ENCODE peak calls at places on chromosomes 2 and 18, in nine cellular contexts. One of them, this sample, is unnamed.
A peak's percentile ranks its signal among the peaks of the same experiment; 100 is the strongest.

GRCh38 chr18:3725100-3725499 is 275.1 kb downstream of the TGIF1 start:
- DNase-seq in choroid plexus epithelial cell: no peak
- DNase-seq in cardiac muscle cell: no peak
- DNase-seq in CD8-positive, alpha-beta T cell: no peak
- DNase-seq in Calu3: no peak
- DNase-seq in adrenal gland: no peak
- DNase-seq in stomach: no peak
- DNase-seq in osteocyte: no peak
- DNase-seq in MCF 10A: no peak
- DNase-seq in this sample: no peak

GRCh38 chr2:18251486-18251885 is 309.0 kb downstream of the RDH14 start:
- DNase-seq in MCF 10A: no peak
- DNase-seq in adrenal gland: no peak
- DNase-seq in CD8-positive, alpha-beta T cell: no peak
- DNase-seq in osteocyte: no peak
- DNase-seq in choroid plexus epithelial cell: no peak
- DNase-seq in cardiac muscle cell: no peak
- DNase-seq in Calu3: no peak
- DNase-seq in stomach: no peak
- DNase-seq in this sample: no peak

GRCh38 chr2:191045141-191045540 is 31.2 kb upstream of the STAT1 start:
- DNase-seq in choroid plexus epithelial cell: no peak
- DNase-seq in Calu3: no peak
- DNase-seq in MCF 10A: no peak
- DNase-seq in adrenal gland: no peak
- DNase-seq in stomach: no peak
- DNase-seq in CD8-positive, alpha-beta T cell: no peak
- DNase-seq in cardiac muscle cell: no peak
- DNase-seq in osteocyte: no peak
- DNase-seq in this sample: no peak

GRCh38 chr18:75173125-75173432 is 35.9 kb downstream of the PTGR3 start:
- DNase-seq in stomach: no peak
- DNase-seq in Calu3: no peak
- DNase-seq in adrenal gland: no peak
- DNase-seq in MCF 10A: no peak
- DNase-seq in cardiac muscle cell: no peak
- DNase-seq in choroid plexus epithelial cell: peak; percentile 33
- DNase-seq in osteocyte: no peak
- DNase-seq in CD8-positive, alpha-beta T cell: no peak
- DNase-seq in this sample: no peak

GRCh38 chr18:57730146-57730545 is 73.0 kb downstream of the ATP8B1 start:
- DNase-seq in choroid plexus epithelial cell: no peak
- DNase-seq in osteocyte: no peak
- DNase-seq in cardiac muscle cell: no peak
- DNase-seq in Calu3: no peak
- DNase-seq in MCF 10A: no peak
- DNase-seq in adrenal gland: no peak
- DNase-seq in CD8-positive, alpha-beta T cell: no peak
- DNase-seq in stomach: no peak
- DNase-seq in this sample: no peak

GRCh38 chr18:56479836-56480235 is 158.6 kb downstream of the TXNL1 start:
- DNase-seq in osteocyte: no peak
- DNase-seq in stomach: no peak
- DNase-seq in Calu3: no peak
- DNase-seq in CD8-positive, alpha-beta T cell: no peak
- DNase-seq in cardiac muscle cell: no peak
- DNase-seq in adrenal gland: no peak
- DNase-seq in choroid plexus epithelial cell: no peak
- DNase-seq in MCF 10A: no peak
- DNase-seq in this sample: no peak

GRCh38 chr2:80168801-80169200 is 135.8 kb downstream of the LRRTM1 start:
- DNase-seq in CD8-positive, alpha-beta T cell: no peak
- DNase-seq in cardiac muscle cell: no peak
- DNase-seq in choroid plexus epithelial cell: no peak
- DNase-seq in MCF 10A: no peak
- DNase-seq in Calu3: no peak
- DNase-seq in osteocyte: no peak
- DNase-seq in stomach: no peak
- DNase-seq in adrenal gland: no peak
- DNase-seq in this sample: no peak

GRCh38 chr2:55618649-55619055 is 1.2 kb upstream of the PPP4R3B start:
- DNase-seq in Calu3: peak; percentile 47
- DNase-seq in cardiac muscle cell: peak; percentile 54
- DNase-seq in osteocyte: no peak
- DNase-seq in stomach: peak; percentile 51
- DNase-seq in choroid plexus epithelial cell: peak; percentile 59
- DNase-seq in CD8-positive, alpha-beta T cell: peak; percentile 24
- DNase-seq in adrenal gland: peak; percentile 61
- DNase-seq in MCF 10A: peak; percentile 72
- DNase-seq in this sample: peak; percentile 31

GRCh38 chr2:171386627-171387026 is 47.2 kb downstream of the METTL8 start:
- DNase-seq in adrenal gland: no peak
- DNase-seq in osteocyte: no peak
- DNase-seq in CD8-positive, alpha-beta T cell: no peak
- DNase-seq in MCF 10A: no peak
- DNase-seq in cardiac muscle cell: no peak
- DNase-seq in Calu3: no peak
- DNase-seq in stomach: no peak
- DNase-seq in choroid plexus epithelial cell: no peak
- DNase-seq in this sample: no peak

GRCh38 chr2:65313126-65313953 is 85.7 kb downstream of the ACTR2 start:
- DNase-seq in choroid plexus epithelial cell: no peak
- DNase-seq in stomach: no peak
- DNase-seq in adrenal gland: no peak
- DNase-seq in MCF 10A: no peak
- DNase-seq in CD8-positive, alpha-beta T cell: no peak
- DNase-seq in Calu3: no peak
- DNase-seq in cardiac muscle cell: no peak
- DNase-seq in osteocyte: no peak
- DNase-seq in this sample: no peak

GRCh38 chr2:231012471-231012870 is 16.6 kb downstream of the SPATA3 start:
- DNase-seq in CD8-positive, alpha-beta T cell: no peak
- DNase-seq in osteocyte: no peak
- DNase-seq in Calu3: no peak
- DNase-seq in cardiac muscle cell: no peak
- DNase-seq in MCF 10A: no peak
- DNase-seq in stomach: no peak
- DNase-seq in choroid plexus epithelial cell: no peak
- DNase-seq in adrenal gland: no peak
- DNase-seq in this sample: no peak

GRCh38 chr2:204585930-204586329 is 40.7 kb downstream of the PARD3B start:
- DNase-seq in adrenal gland: no peak
- DNase-seq in MCF 10A: no peak
- DNase-seq in CD8-positive, alpha-beta T cell: no peak
- DNase-seq in cardiac muscle cell: no peak
- DNase-seq in choroid plexus epithelial cell: peak; percentile 59
- DNase-seq in stomach: no peak
- DNase-seq in osteocyte: no peak
- DNase-seq in Calu3: no peak
- DNase-seq in this sample: no peak

GRCh38 chr2:152336854-152337510 is 2.0 kb downstream of the FMNL2 start:
- DNase-seq in cardiac muscle cell: peak; percentile 17
- DNase-seq in stomach: peak; percentile 30
- DNase-seq in osteocyte: no peak
- DNase-seq in choroid plexus epithelial cell: peak; percentile 80
- DNase-seq in Calu3: peak; percentile 16
- DNase-seq in MCF 10A: peak; percentile 41
- DNase-seq in CD8-positive, alpha-beta T cell: no peak
- DNase-seq in adrenal gland: peak; percentile 44
- DNase-seq in this sample: no peak

DNA sequence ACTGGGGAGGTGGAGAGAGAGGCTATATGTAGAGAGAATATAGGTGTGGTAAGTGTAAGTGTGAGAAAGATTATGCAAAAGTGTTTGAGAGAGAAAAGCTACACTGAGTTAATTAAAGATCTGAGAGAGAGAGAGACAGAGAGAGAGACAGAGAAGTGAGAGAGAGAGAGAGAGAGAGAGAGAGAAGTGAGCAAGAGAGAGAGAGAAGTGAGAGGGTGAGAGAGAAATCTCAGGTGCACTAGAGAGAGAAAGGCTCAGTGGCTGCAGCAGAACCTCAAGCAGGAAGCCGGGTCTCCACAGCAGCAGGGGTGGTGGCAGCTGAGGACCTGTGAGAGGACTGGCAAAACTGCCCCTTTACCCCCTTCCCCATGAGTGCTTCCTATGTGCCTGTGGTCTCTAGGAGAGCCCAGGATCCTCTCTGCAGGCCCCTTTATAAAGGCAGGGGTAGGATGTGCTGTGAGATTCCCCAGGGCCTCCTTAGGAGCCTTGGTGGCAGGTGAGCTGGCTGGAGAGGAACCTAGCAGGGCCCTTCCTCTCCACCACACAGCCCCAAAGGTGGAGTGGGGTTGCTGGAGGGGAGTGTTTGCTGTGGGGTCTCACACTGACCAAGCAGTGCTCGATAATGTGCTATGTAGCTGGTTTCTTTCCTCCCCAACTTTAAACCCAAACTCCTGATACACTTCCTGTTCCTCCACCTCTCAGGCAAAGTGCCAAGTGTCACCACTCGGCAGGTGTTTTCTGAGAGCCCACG is 52.6 kb downstream of the SLC4A5 start:
- DNase-seq in Calu3: no peak
- DNase-seq in osteocyte: no peak
- DNase-seq in stomach: peak; percentile 48
- DNase-seq in MCF 10A: no peak
- DNase-seq in choroid plexus epithelial cell: no peak
- DNase-seq in CD8-positive, alpha-beta T cell: peak; percentile 30
- DNase-seq in cardiac muscle cell: peak; percentile 74
- DNase-seq in adrenal gland: no peak
- DNase-seq in this sample: peak; percentile 25
- TF ChIP-seq CTCF in Calu3: no peak
- TF ChIP-seq CTCF in osteocyte: no peak
- TF ChIP-seq CTCF in stomach: no peak
- TF ChIP-seq CTCF in MCF 10A: no peak
- TF ChIP-seq CTCF in choroid plexus epithelial cell: no peak
- TF ChIP-seq CTCF in CD8-positive, alpha-beta T cell: no peak
- TF ChIP-seq CTCF in cardiac muscle cell: no peak
- TF ChIP-seq CTCF in adrenal gland: no peak
- TF ChIP-seq CTCF in this sample: no peak

GRCh38 chr18:62976227-62976626 is 260.9 kb downstream of the PHLPP1 start:
- DNase-seq in stomach: peak; percentile 48
- DNase-seq in MCF 10A: peak; percentile 52
- DNase-seq in CD8-positive, alpha-beta T cell: no peak
- DNase-seq in cardiac muscle cell: no peak
- DNase-seq in adrenal gland: no peak
- DNase-seq in osteocyte: no peak
- DNase-seq in Calu3: peak; percentile 69
- DNase-seq in choroid plexus epithelial cell: no peak
- DNase-seq in this sample: no peak

GRCh38 chr18:62978251-62979049 is 263.1 kb downstream of the PHLPP1 start:
- DNase-seq in osteocyte: no peak
- DNase-seq in Calu3: no peak
- DNase-seq in choroid plexus epithelial cell: no peak
- DNase-seq in CD8-positive, alpha-beta T cell: no peak
- DNase-seq in stomach: no peak
- DNase-seq in adrenal gland: no peak
- DNase-seq in cardiac muscle cell: no peak
- DNase-seq in MCF 10A: no peak
- DNase-seq in this sample: no peak

GRCh38 chr18:62975785-62976184 is 260.4 kb downstream of the PHLPP1 start:
- DNase-seq in osteocyte: no peak
- DNase-seq in Calu3: no peak
- DNase-seq in MCF 10A: no peak
- DNase-seq in adrenal gland: no peak
- DNase-seq in stomach: no peak
- DNase-seq in cardiac muscle cell: no peak
- DNase-seq in CD8-positive, alpha-beta T cell: no peak
- DNase-seq in choroid plexus epithelial cell: no peak
- DNase-seq in this sample: no peak

GRCh38 chr18:62979172-62979571 is 263.8 kb downstream of the PHLPP1 start:
- DNase-seq in CD8-positive, alpha-beta T cell: no peak
- DNase-seq in osteocyte: no peak
- DNase-seq in cardiac muscle cell: no peak
- DNase-seq in choroid plexus epithelial cell: peak; percentile 90
- DNase-seq in MCF 10A: peak; percentile 85
- DNase-seq in adrenal gland: no peak
- DNase-seq in Calu3: peak; percentile 78
- DNase-seq in stomach: peak; percentile 60
- DNase-seq in this sample: no peak

DNA sequence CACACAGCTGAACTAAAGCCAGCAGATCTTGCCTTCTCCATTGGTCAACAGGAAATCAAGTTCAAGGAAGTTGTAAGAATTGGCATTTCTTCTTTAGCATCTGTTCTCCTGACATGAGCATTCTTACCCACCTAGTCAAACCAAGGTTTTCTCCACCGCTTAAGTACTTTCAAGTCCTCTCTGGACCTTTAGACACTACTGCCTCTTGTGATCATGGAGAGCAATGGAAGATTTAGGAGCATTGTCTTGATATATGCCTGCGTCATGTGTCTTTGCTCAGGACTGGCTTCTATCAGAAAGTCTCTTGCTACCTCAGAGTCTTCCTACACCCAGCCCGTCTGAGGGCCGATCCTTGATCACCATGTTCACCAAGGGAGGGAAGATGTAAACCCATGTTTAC is 262.2 kb downstream of the PHLPP1 start:
- DNase-seq in MCF 10A: no peak
- DNase-seq in stomach: no peak
- DNase-seq in Calu3: no peak
- DNase-seq in adrenal gland: no peak
- DNase-seq in cardiac muscle cell: no peak
- DNase-seq in choroid plexus epithelial cell: peak; percentile 29
- DNase-seq in osteocyte: no peak
- DNase-seq in CD8-positive, alpha-beta T cell: no peak
- DNase-seq in this sample: no peak
- TF ChIP-seq CTCF in MCF 10A: no peak
- TF ChIP-seq CTCF in stomach: no peak
- TF ChIP-seq CTCF in Calu3: no peak
- TF ChIP-seq CTCF in adrenal gland: no peak
- TF ChIP-seq CTCF in cardiac muscle cell: no peak
- TF ChIP-seq CTCF in choroid plexus epithelial cell: no peak
- TF ChIP-seq CTCF in osteocyte: peak; percentile 10
- TF ChIP-seq CTCF in CD8-positive, alpha-beta T cell: no peak
- TF ChIP-seq CTCF in this sample: no peak

DNA sequence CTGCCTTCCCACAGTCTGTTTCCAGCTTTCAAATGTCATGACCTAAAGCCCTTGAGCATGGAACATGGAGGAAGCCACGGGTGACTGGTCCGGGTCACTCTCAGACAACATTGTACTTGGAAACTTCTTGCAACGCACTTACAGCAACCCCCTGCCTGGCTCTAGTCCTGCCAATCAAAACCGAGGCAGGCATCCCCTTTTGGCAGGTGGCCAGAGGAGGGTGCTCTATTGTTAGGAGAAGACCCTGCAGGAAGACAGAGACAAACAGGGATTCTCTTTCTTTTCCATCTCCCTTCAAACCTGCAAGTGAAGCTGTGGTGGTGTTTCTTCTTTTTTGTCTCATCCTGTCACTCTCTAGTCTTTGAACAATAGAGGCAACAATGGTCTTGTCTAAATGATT is 667.2 kb downstream of the ZEB2 start:
- DNase-seq in osteocyte: no peak
- DNase-seq in stomach: no peak
- DNase-seq in choroid plexus epithelial cell: no peak
- DNase-seq in adrenal gland: no peak
- DNase-seq in cardiac muscle cell: peak; percentile 28
- DNase-seq in MCF 10A: no peak
- DNase-seq in CD8-positive, alpha-beta T cell: no peak
- DNase-seq in Calu3: no peak
- DNase-seq in this sample: no peak
- TF ChIP-seq CTCF in osteocyte: no peak
- TF ChIP-seq CTCF in stomach: no peak
- TF ChIP-seq CTCF in choroid plexus epithelial cell: no peak
- TF ChIP-seq CTCF in adrenal gland: no peak
- TF ChIP-seq CTCF in cardiac muscle cell: no peak
- TF ChIP-seq CTCF in MCF 10A: no peak
- TF ChIP-seq CTCF in CD8-positive, alpha-beta T cell: no peak
- TF ChIP-seq CTCF in Calu3: no peak
- TF ChIP-seq CTCF in this sample: no peak

GRCh38 chr2:38039511-38039910 is 36.4 kb downstream of the CYP1B1 start:
- DNase-seq in cardiac muscle cell: no peak
- DNase-seq in adrenal gland: no peak
- DNase-seq in CD8-positive, alpha-beta T cell: no peak
- DNase-seq in choroid plexus epithelial cell: no peak
- DNase-seq in MCF 10A: no peak
- DNase-seq in stomach: no peak
- DNase-seq in Calu3: no peak
- DNase-seq in osteocyte: no peak
- DNase-seq in this sample: no peak
- TF ChIP-seq CTCF in cardiac muscle cell: no peak
- TF ChIP-seq CTCF in adrenal gland: no peak
- TF ChIP-seq CTCF in CD8-positive, alpha-beta T cell: no peak
- TF ChIP-seq CTCF in choroid plexus epithelial cell: no peak
- TF ChIP-seq CTCF in MCF 10A: no peak
- TF ChIP-seq CTCF in stomach: no peak
- TF ChIP-seq CTCF in Calu3: no peak
- TF ChIP-seq CTCF in osteocyte: no peak
- TF ChIP-seq CTCF in this sample: no peak